ENCODE peak calls at places on chromosomes 1 and 21, in four cellular contexts. R, M, L and Q are unnamed samples.
A peak's percentile ranks its signal among the peaks of the same experiment; 100 is the strongest.

GRCh38 chr1:209869242-209870149 is 41.7 kb downstream of the UTP25 start:
- DNase-seq in R (peak; percentile 29), M (no peak), L (no peak), Q (no peak)

GRCh38 chr1:148435406-148435805 is 47.7 kb downstream of the PPIAL4G start:
- DNase-seq in R (no peak), M (no peak), L (no peak), Q (no peak)

GRCh38 chr21:8991088-8991907 is 1530.1 kb upstream of the TPTE start:
- DNase-seq in R (no peak), M (no peak), L (no peak), Q (no peak)

GRCh38 chr1:31416101-31416736 is 3.2 kb downstream of the SERINC2 start:
- DNase-seq in R (no peak), M (no peak), L (no peak), Q (no peak)

GRCh38 chr1:6515771-6516170 is 24.3 kb upstream of the PLEKHG5 start:
- DNase-seq in R (no peak), M (no peak), L (no peak), Q (no peak)

GRCh38 chr1:168734946-168735345 is 5.9 kb upstream of the DPT start:
- DNase-seq in R (no peak), M (no peak), L (no peak), Q (no peak)

GRCh38 chr1:89332461-89332860 is 31.4 kb upstream of the GBP6 start:
- DNase-seq in R (no peak), M (no peak), L (no peak), Q (no peak)

GRCh38 chr1:209335090-209335692 is 248.3 kb upstream of the CAMK1G start:
- DNase-seq in R (peak; percentile 59), M (no peak), L (peak; percentile 33), Q (peak; percentile 67)

GRCh38 chr1:231418101-231418740 is 3.9 kb downstream of the EGLN1 start:
- DNase-seq in R (no peak), M (no peak), L (no peak), Q (no peak)

GRCh38 chr1:203671808-203672207 is 45.2 kb downstream of the ATP2B4 start:
- DNase-seq in R (no peak), M (no peak), L (no peak), Q (no peak)

GRCh38 chr21:25092441-25093011 is 514.8 kb downstream of the MRPL39 start:
- DNase-seq in R (no peak), M (no peak), L (no peak), Q (no peak)

GRCh38 chr1:33460947-33461629 is 11.4 kb upstream of the ZSCAN20 start:
- DNase-seq in R (no peak), M (peak; percentile 67), L (no peak), Q (no peak)

GRCh38 chr1:159867322-159868064 is 5.0 kb upstream of the VSIG8 start:
- DNase-seq in R (no peak), M (no peak), L (no peak), Q (no peak)

GRCh38 chr1:4650486-4650885 is 3.9 kb upstream of the AJAP1 start:
- DNase-seq in R (no peak), M (no peak), L (no peak), Q (no peak)

GRCh38 chr1:70864302-70864701 is 183.3 kb downstream of the PTGER3 start:
- DNase-seq in R (no peak), M (no peak), L (no peak), Q (no peak)

GRCh38 chr1:229388876-229389580 is 44.9 kb downstream of the ACTA1 start:
- DNase-seq in R (no peak), M (no peak), L (no peak), Q (no peak)

GRCh38 chr1:94579876-94580294 is 38.3 kb upstream of the F3 start:
- DNase-seq in R (no peak), M (no peak), L (peak; percentile 41), Q (peak; percentile 22)

GRCh38 chr21:46021978-46022544 is 40.5 kb downstream of the COL6A1 start:
- DNase-seq in R (no peak), M (no peak), L (no peak), Q (no peak)

GRCh38 chr1:85420199-85420598 is 44.8 kb downstream of the DDAH1 start:
- DNase-seq in R (no peak), M (no peak), L (no peak), Q (no peak)

GRCh38 chr1:65813956-65814355 is 21.3 kb downstream of the PDE4B start:
- DNase-seq in R (peak; percentile 29), M (no peak), L (no peak), Q (no peak)

GRCh38 chr1:218683224-218683623 is 338.1 kb downstream of the TGFB2 start:
- DNase-seq in R (no peak), M (no peak), L (no peak), Q (no peak)

GRCh38 chr1:247077768-247078314 is 770 bp downstream of the ZNF670 start:
- DNase-seq in R (peak; percentile 32), M (peak; percentile 8), L (no peak), Q (no peak)

GRCh38 chr1:52186449-52186848 is 44.6 kb downstream of the ZFYVE9 start:
- DNase-seq in R (no peak), M (no peak), L (no peak), Q (no peak)

GRCh38 chr1:109094377-109094803 is 3.8 kb downstream of the TMEM167B start:
- DNase-seq in R (no peak), M (no peak), L (no peak), Q (no peak)

GRCh38 chr1:207941664-207942063 is 30.7 kb upstream of the CD34 start:
- DNase-seq in R (peak; percentile 25), M (no peak), L (no peak), Q (no peak)

GRCh38 chr21:24781146-24781545 is 826.1 kb downstream of the MRPL39 start:
- DNase-seq in R (no peak), M (no peak), L (no peak), Q (no peak)

GRCh38 chr1:114496091-114496490 is 14.9 kb downstream of the TRIM33 start:
- DNase-seq in R (no peak), M (no peak), L (no peak), Q (no peak)

GRCh38 chr1:240242601-240243144 is 151.0 kb downstream of the FMN2 start:
- DNase-seq in R (peak; percentile 26), M (no peak), L (no peak), Q (no peak)

GRCh38 chr1:167666416-167666815 is 36.4 kb downstream of the RCSD1 start:
- DNase-seq in R (no peak), M (no peak), L (no peak), Q (no peak)

GRCh38 chr1:89721351-89721750 is 88.4 kb downstream of the LRRC8C start:
- DNase-seq in R (no peak), M (peak; percentile 26), L (no peak), Q (peak; percentile 61)

GRCh38 chr1:181104790-181105133 is 16.3 kb downstream of the IER5 start:
- DNase-seq in R (no peak), M (no peak), L (no peak), Q (peak; percentile 72)

GRCh38 chr1:82778612-82779011 is 977.9 kb downstream of the ADGRL2 start:
- DNase-seq in R (no peak), M (no peak), L (no peak), Q (no peak)

GRCh38 chr21:45364464-45365185 is 40.3 kb upstream of the COL18A1 start:
- DNase-seq in R (no peak), M (no peak), L (no peak), Q (no peak)

GRCh38 chr1:226646026-226646869 is 92.8 kb downstream of the ITPKB start:
- DNase-seq in R (peak; percentile 55), M (no peak), L (no peak), Q (no peak)

GRCh38 chr1:81510701-81511100 is 290.0 kb upstream of the ADGRL2 start:
- DNase-seq in R (no peak), M (no peak), L (no peak), Q (no peak)

GRCh38 chr1:81513796-81514354 is 286.9 kb upstream of the ADGRL2 start:
- DNase-seq in R (no peak), M (no peak), L (no peak), Q (no peak)

GRCh38 chr1:81509619-81510018 is 291.1 kb upstream of the ADGRL2 start:
- DNase-seq in R (no peak), M (no peak), L (peak; percentile 5), Q (no peak)

GRCh38 chr1:81512242-81512641 is 288.5 kb upstream of the ADGRL2 start:
- DNase-seq in R (peak; percentile 14), M (no peak), L (no peak), Q (no peak)

GRCh38 chr1:81511281-81511680 is 289.5 kb upstream of the ADGRL2 start:
- DNase-seq in R (no peak), M (no peak), L (no peak), Q (no peak)
- TF ChIP-seq NRF1 in R (no peak), M (no peak), L (no peak), Q (no peak)

GRCh38 chr1:18100493-18101063 is 7.0 kb upstream of the IGSF21 start:
- DNase-seq in R (peak; percentile 70), M (peak; percentile 5), L (no peak), Q (peak; percentile 88)
- TF ChIP-seq NRF1 in R (no peak), M (no peak), L (no peak), Q (no peak)

GRCh38 chr1:242524571-242525359 is at the start of gene PLD5:
- DNase-seq in R (no peak), M (no peak), L (peak; percentile 13), Q (peak; percentile 41)

GRCh38 chr1:242525360-242525722 is 844 bp upstream of the PLD5 start:
- DNase-seq in R (peak; percentile 47), M (no peak), L (no peak), Q (no peak)

GRCh38 chr1:242523968-242524570 is 428 bp downstream of the PLD5 start:
- DNase-seq in R (peak; percentile 94), M (no peak), L (peak; percentile 15), Q (peak; percentile 4)

GRCh38 chr1:242523282-242523967 is 1.1 kb downstream of the PLD5 start:
- DNase-seq in R (peak; percentile 54), M (no peak), L (no peak), Q (no peak)

GRCh38 chr1:242522304-242522945 is 2.1 kb downstream of the PLD5 start:
- DNase-seq in R (no peak), M (no peak), L (no peak), Q (no peak)
- TF ChIP-seq NRF1 in R (no peak), M (no peak), L (no peak), Q (no peak)

DNA sequence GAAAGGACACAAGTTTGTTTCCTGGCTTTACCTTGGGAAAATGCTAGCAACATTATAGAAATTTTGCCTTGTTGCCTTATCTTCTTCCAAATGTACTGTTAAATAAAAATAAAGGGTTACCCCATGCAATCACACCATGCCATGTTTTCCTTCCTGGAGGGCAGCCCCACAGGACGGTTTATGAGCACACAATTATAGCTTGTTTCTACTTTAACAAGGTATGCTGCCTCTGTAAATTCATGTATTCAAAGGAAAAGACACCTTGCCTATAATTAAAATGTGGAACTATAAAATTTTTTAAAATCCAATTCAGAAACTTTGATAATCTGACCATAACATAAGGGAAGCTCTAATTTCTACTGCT is 63.4 kb downstream of the CAPN2 start:
- DNase-seq in R (no peak), M (no peak), L (no peak), Q (no peak)
- TF ChIP-seq NRF1 in R (no peak), M (no peak), L (no peak), Q (no peak)

GRCh38 chr1:42737257-42737656 is 2.8 kb downstream of the CLDN19 start:
- DNase-seq in R (no peak), M (peak; percentile 25), L (no peak), Q (no peak)
- TF ChIP-seq NRF1 in R (no peak), M (no peak), L (no peak), Q (no peak)

DNA sequence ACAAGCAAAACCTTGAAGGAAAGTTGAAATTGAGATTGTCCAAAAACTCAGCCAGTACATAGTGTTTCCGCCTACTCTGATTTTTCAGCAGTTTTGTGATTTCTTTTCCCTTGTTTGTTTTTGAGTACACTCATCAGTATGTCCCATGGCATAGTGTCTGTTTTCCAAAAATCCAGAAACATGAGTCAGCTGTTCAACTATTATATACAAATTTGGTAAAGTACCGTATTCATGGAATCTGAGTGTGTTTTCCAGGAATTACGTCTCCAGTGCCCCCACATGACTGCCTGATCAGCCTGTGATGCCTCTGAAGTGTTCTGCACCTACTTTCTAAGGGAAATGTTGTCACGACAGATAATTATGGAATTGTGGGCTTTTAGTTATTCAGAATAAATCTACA is 186.8 kb downstream of the LTN1 start:
- DNase-seq in R (no peak), M (no peak), L (no peak), Q (no peak)
- TF ChIP-seq NRF1 in R (no peak), M (no peak), L (no peak), Q (no peak)